ENCODE peak calls at places on chromosome 12, in nine cellular contexts. P is germinal center, B is Peyer's patch, Q is NCI-H1694, H is G401, J is GM23248, I is NCI-H1092 treated with DMSO at 0.1 percent for 48 hours, C is iris pigment epithelial cell, S is chondrocyte. M is an unnamed sample.
A peak's percentile ranks its signal among the peaks of the same experiment; 100 is the strongest.

GRCh38 chr12:18446245-18446644 is 184.9 kb downstream of the PIK3C2G start:
- DNase-seq in P (no peak), B (no peak), Q (no peak), H (no peak), J (no peak), I (no peak), C (no peak), S (no peak), M (no peak)

GRCh38 chr12:51639361-51639760 is 48.3 kb downstream of the SCN8A start:
- DNase-seq in P (no peak), B (no peak), Q (no peak), H (no peak), J (peak; percentile 49), I (no peak), C (no peak), S (no peak), M (no peak)

GRCh38 chr12:81245918-81246611 is 168.2 kb downstream of the ACSS3 start:
- DNase-seq in P (no peak), B (no peak), Q (no peak), H (no peak), J (no peak), I (peak; percentile 62), C (no peak), S (no peak), M (no peak)

GRCh38 chr12:113299619-113300237 is 35.2 kb downstream of the SLC8B1 start:
- DNase-seq in P (no peak), B (no peak), Q (no peak), H (peak; percentile 61), J (peak; percentile 91), I (no peak), C (peak; percentile 82), S (no peak), M (no peak)

GRCh38 chr12:94207467-94208432 is 59.4 kb downstream of the PLXNC1 start:
- DNase-seq in P (peak; percentile 77), B (no peak), Q (no peak), H (no peak), J (no peak), I (no peak), C (peak; percentile 64), S (no peak), M (no peak)

GRCh38 chr12:3034067-3034750 is 43.0 kb upstream of the TSPAN9 start:
- DNase-seq in P (peak; percentile 72), B (peak; percentile 77), Q (peak; percentile 81), H (peak; percentile 81), J (peak; percentile 80), I (peak; percentile 46), C (peak; percentile 78), S (no peak), M (no peak)

GRCh38 chr12:32542550-32543229 is 136.4 kb upstream of the DNM1L start:
- DNase-seq in P (no peak), B (no peak), Q (no peak), H (no peak), J (no peak), I (no peak), C (no peak), S (no peak), M (no peak)

GRCh38 chr12:31224768-31225448 is 101.0 kb downstream of the SINHCAF start:
- DNase-seq in P (no peak), B (no peak), Q (no peak), H (no peak), J (no peak), I (no peak), C (no peak), S (no peak), M (no peak)

GRCh38 chr12:27076468-27076867 is 5.9 kb downstream of the C12orf71 start:
- DNase-seq in P (no peak), B (no peak), Q (no peak), H (no peak), J (no peak), I (no peak), C (no peak), S (no peak), M (no peak)

GRCh38 chr12:41521872-41522379 is 333.8 kb downstream of the PDZRN4 start:
- DNase-seq in P (peak; percentile 8), B (no peak), Q (no peak), H (no peak), J (peak; percentile 82), I (no peak), C (peak; percentile 95), S (no peak), M (peak; percentile 86)

GRCh38 chr12:106527356-106527755 is 55.4 kb upstream of the RFX4 start:
- DNase-seq in P (no peak), B (no peak), Q (no peak), H (no peak), J (peak; percentile 16), I (no peak), C (peak; percentile 7), S (no peak), M (no peak)

GRCh38 chr12:28795306-28795705 is 353.8 kb upstream of the FAR2 start:
- DNase-seq in P (no peak), B (no peak), Q (no peak), H (no peak), J (peak; percentile 49), I (no peak), C (peak; percentile 40), S (no peak), M (no peak)

GRCh38 chr12:12456637-12457036 is 99.8 kb downstream of the BORCS5 start:
- DNase-seq in P (no peak), B (no peak), Q (no peak), H (no peak), J (peak; percentile 56), I (no peak), C (peak; percentile 88), S (no peak), M (no peak)

GRCh38 chr12:20006856-20007255 is 361.5 kb upstream of the PDE3A start:
- DNase-seq in P (no peak), B (no peak), Q (no peak), H (no peak), J (peak; percentile 47), I (no peak), C (no peak), S (no peak), M (no peak)

GRCh38 chr12:29207120-29207519 is 58.0 kb downstream of the FAR2 start:
- DNase-seq in P (no peak), B (no peak), Q (no peak), H (no peak), J (no peak), I (no peak), C (peak; percentile 50), S (no peak), M (peak; percentile 50)

GRCh38 chr12:110355080-110355479 is 48.4 kb downstream of the ANAPC7 start:
- DNase-seq in P (peak; percentile 69), B (no peak), Q (peak; percentile 13), H (peak; percentile 46), J (peak; percentile 44), I (no peak), C (peak; percentile 34), S (no peak), M (no peak)

GRCh38 chr12:48077111-48077510 is 28.8 kb downstream of the SENP1 start:
- DNase-seq in P (no peak), B (no peak), Q (no peak), H (no peak), J (no peak), I (no peak), C (no peak), S (no peak), M (no peak)

GRCh38 chr12:49369723-49370145 is 2.5 kb downstream of the SPATS2 start:
- DNase-seq in P (peak; percentile 57), B (no peak), Q (peak; percentile 19), H (no peak), J (peak; percentile 68), I (no peak), C (peak; percentile 64), S (no peak), M (no peak)

GRCh38 chr12:69490920-69491643 is 20.9 kb downstream of the FRS2 start:
- DNase-seq in P (no peak), B (no peak), Q (no peak), H (no peak), J (no peak), I (no peak), C (no peak), S (no peak), M (no peak)

GRCh38 chr12:31272607-31273225 is 53.2 kb downstream of the SINHCAF start:
- DNase-seq in P (no peak), B (no peak), Q (no peak), H (no peak), J (no peak), I (no peak), C (no peak), S (no peak), M (no peak)

GRCh38 chr12:51269174-51270066 is 795 bp downstream of the SMAGP start:
- DNase-seq in P (peak; percentile 42), B (peak; percentile 86), Q (no peak), H (peak; percentile 26), J (peak; percentile 63), I (peak; percentile 20), C (peak; percentile 27), S (peak; percentile 53), M (no peak)

GRCh38 chr12:132078190-132078589 is 65.9 kb downstream of the DDX51 start:
- DNase-seq in P (no peak), B (no peak), Q (no peak), H (no peak), J (peak; percentile 83), I (peak; percentile 10), C (peak; percentile 84), S (no peak), M (peak; percentile 62)

GRCh38 chr12:12563529-12563928 is 866 bp upstream of the DUSP16 start:
- DNase-seq in P (no peak), B (no peak), Q (peak; percentile 21), H (peak; percentile 42), J (peak; percentile 52), I (peak; percentile 51), C (no peak), S (no peak), M (no peak)

GRCh38 chr12:111443086-111443485 is 37.4 kb downstream of the SH2B3 start:
- DNase-seq in P (no peak), B (no peak), Q (no peak), H (no peak), J (no peak), I (no peak), C (no peak), S (no peak), M (no peak)

GRCh38 chr12:27179399-27180214 is 64.5 kb upstream of the STK38L start:
- DNase-seq in P (peak; percentile 54), B (no peak), Q (no peak), H (peak; percentile 62), J (peak; percentile 93), I (no peak), C (peak; percentile 99), S (no peak), M (peak; percentile 68)

GRCh38 chr12:48017496-48017895 is 13.2 kb upstream of the COL2A1 start:
- DNase-seq in P (no peak), B (no peak), Q (no peak), H (no peak), J (no peak), I (no peak), C (no peak), S (no peak), M (no peak)